ENCODE peak calls at places on chromosomes 11 and 22, in eight cellular contexts. N, T, R, A, Q, I, B and G are unnamed samples.

GRCh38 chr11:95739526-95739925 is 50.1 kb downstream of the FAM76B start:
- DNase-seq in N (no peak), T (no peak), R (no peak), A (no peak), Q (no peak), I (no peak), B (no peak), G (no peak)

GRCh38 chr11:11978792-11979486 is 29.5 kb downstream of the DKK3 start:
- DNase-seq in N (no peak), T (peak; percentile 87), R (peak; percentile 41), A (no peak), Q (no peak), I (no peak), B (peak; percentile 13), G (no peak)

GRCh38 chr22:28608546-28608945 is 71.1 kb downstream of the TTC28 start:
- DNase-seq in N (no peak), T (no peak), R (no peak), A (no peak), Q (no peak), I (no peak), B (no peak), G (no peak)

GRCh38 chr11:64996710-64997380 is at the start of gene BATF2:
- DNase-seq in N (peak; percentile 50), T (peak; percentile 73), R (peak; percentile 78), A (peak; percentile 89), Q (peak; percentile 94), I (no peak), B (peak; percentile 91), G (peak; percentile 88)

GRCh38 chr11:60870276-60870675 is 2.9 kb downstream of the ZP1 start:
- DNase-seq in N (no peak), T (no peak), R (no peak), A (no peak), Q (no peak), I (no peak), B (no peak), G (no peak)

GRCh38 chr22:39466228-39467006 is 9.6 kb downstream of the MGAT3 start:
- DNase-seq in N (no peak), T (no peak), R (no peak), A (no peak), Q (no peak), I (no peak), B (peak; percentile 58), G (no peak)

GRCh38 chr22:49903322-49904039 is 14.8 kb downstream of the ALG12 start:
- DNase-seq in N (no peak), T (no peak), R (no peak), A (no peak), Q (no peak), I (no peak), B (peak; percentile 14), G (no peak)

GRCh38 chr22:20206709-20207215 is 55.9 kb upstream of the CCDC188 start:
- DNase-seq in N (no peak), T (peak; percentile 11), R (no peak), A (no peak), Q (no peak), I (no peak), B (peak; percentile 90), G (peak; percentile 45)

GRCh38 chr11:4664791-4665190 is 21.0 kb downstream of the OR51E1 start:
- DNase-seq in N (no peak), T (no peak), R (no peak), A (no peak), Q (no peak), I (no peak), B (no peak), G (no peak)

GRCh38 chr11:66119348-66120133 is 49.5 kb downstream of the PACS1 start:
- DNase-seq in N (peak; percentile 55), T (peak; percentile 71), R (no peak), A (peak; percentile 60), Q (peak; percentile 95), I (no peak), B (no peak), G (no peak)

GRCh38 chr11:117924631-117925170 is 4.5 kb downstream of the TMPRSS13 start:
- DNase-seq in N (no peak), T (no peak), R (no peak), A (no peak), Q (no peak), I (no peak), B (no peak), G (no peak)

GRCh38 chr11:61531033-61531432 is 22.5 kb downstream of the LRRC10B start:
- DNase-seq in N (no peak), T (no peak), R (no peak), A (no peak), Q (no peak), I (no peak), B (no peak), G (no peak)

GRCh38 chr11:43737194-43737575 is 56.6 kb downstream of the HSD17B12 start:
- DNase-seq in N (no peak), T (no peak), R (no peak), A (no peak), Q (no peak), I (no peak), B (no peak), G (no peak)

GRCh38 chr22:19663821-19664325 is 50.4 kb upstream of the SEPTIN5 start:
- DNase-seq in N (no peak), T (peak; percentile 70), R (peak; percentile 50), A (no peak), Q (no peak), I (no peak), B (peak; percentile 65), G (peak; percentile 94)

GRCh38 chr22:46055176-46055850 is 78.4 kb upstream of the WNT7B start:
- DNase-seq in N (no peak), T (peak; percentile 31), R (no peak), A (no peak), Q (no peak), I (no peak), B (no peak), G (no peak)

GRCh38 chr11:76577199-76577920 is 93.2 kb downstream of the LRRC32 start:
- DNase-seq in N (no peak), T (peak; percentile 71), R (no peak), A (no peak), Q (no peak), I (no peak), B (no peak), G (no peak)

GRCh38 chr11:76578655-76579046 is 91.9 kb downstream of the LRRC32 start:
- DNase-seq in N (no peak), T (peak; percentile 89), R (no peak), A (no peak), Q (no peak), I (no peak), B (no peak), G (no peak)

GRCh38 chr11:76579047-76579751 is 91.3 kb downstream of the LRRC32 start:
- DNase-seq in N (no peak), T (peak; percentile 97), R (peak; percentile 72), A (no peak), Q (no peak), I (no peak), B (peak; percentile 39), G (peak; percentile 26)

GRCh38 chr11:76577921-76578654 is 92.5 kb downstream of the LRRC32 start:
- DNase-seq in N (no peak), T (no peak), R (no peak), A (no peak), Q (no peak), I (no peak), B (no peak), G (no peak)

GRCh38 chr11:76579752-76580151 is 90.8 kb downstream of the LRRC32 start:
- DNase-seq in N (no peak), T (no peak), R (no peak), A (no peak), Q (no peak), I (no peak), B (no peak), G (no peak)
- TF ChIP-seq MAX in N (no peak), T (no peak), R (no peak), A (no peak), Q (no peak), I (no peak), B (no peak), G (no peak)

DNA sequence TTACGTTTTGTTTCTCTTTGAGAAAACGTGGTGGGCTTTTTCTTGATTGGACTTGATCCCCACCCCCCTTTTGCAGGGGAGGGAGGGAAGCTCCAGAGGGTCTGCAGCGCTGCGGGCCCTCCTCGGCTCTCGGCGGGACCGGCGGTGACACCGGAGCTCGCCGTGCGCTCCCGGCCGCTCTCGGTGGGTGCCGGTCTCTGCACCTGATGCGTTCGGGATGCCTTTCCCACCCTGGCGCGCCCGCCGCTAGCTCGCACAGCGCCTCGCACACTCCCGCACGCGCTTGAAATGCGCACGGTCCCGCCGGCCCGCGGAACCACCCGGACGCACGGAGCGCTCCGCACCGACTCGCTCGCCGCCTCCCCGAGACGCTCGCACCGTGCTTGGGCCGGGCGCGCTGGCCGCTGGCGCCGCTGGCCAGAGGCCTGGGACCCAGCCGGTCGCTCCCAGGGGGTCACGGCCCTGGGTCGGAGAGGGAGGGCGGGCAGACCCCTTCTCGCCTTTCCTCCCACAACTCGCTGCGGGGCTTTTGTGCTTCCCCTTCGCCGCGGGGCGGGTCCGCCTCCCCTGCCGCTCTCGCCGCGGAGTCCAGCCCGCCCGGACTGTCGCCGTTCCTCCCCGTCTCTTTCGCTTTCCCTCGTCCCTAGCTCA is 1.0 kb downstream of the ZBTB16 start:
- DNase-seq in N (no peak), T (peak; percentile 58), R (peak; percentile 65), A (no peak), Q (no peak), I (no peak), B (no peak), G (peak; percentile 71)
- TF ChIP-seq POLR2A in N (no peak), T (no peak), R (no peak), A (no peak), Q (no peak), I (no peak), B (no peak), G (no peak)

DNA sequence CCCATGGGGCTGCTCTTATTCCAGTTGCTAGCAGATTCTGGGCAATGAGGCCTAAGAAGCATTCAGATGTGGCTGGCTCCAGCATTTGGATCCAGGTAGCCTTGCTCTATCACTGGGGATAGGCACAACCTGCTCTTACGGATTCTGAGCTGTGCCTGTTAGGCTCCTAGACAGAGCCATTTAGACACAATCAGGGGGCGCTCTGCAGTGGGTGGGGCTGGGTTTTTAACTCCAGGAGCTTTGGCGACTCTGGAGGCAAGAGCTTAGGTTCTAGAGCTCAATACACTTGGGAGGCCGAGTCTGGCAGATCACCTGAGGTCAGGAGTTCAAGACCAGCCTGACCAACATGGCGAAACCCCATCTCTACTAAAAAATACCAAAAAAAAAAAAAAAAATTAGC is 32.0 kb downstream of the KCNC1 start:
- DNase-seq in N (peak; percentile 24), T (no peak), R (no peak), A (no peak), Q (no peak), I (no peak), B (peak; percentile 25), G (no peak)
- TF ChIP-seq CTCF in N (peak; percentile 70), T (no peak), R (no peak), A (no peak), Q (no peak), I (no peak), B (peak; percentile 36), G (peak; percentile 10)

GRCh38 chr11:102172127-102172848 is 62.0 kb downstream of the YAP1 start:
- DNase-seq in N (no peak), T (peak; percentile 43), R (no peak), A (no peak), Q (no peak), I (no peak), B (no peak), G (no peak)

GRCh38 chr11:102177126-102177525 is 66.9 kb downstream of the YAP1 start:
- DNase-seq in N (no peak), T (no peak), R (no peak), A (no peak), Q (no peak), I (no peak), B (no peak), G (no peak)

GRCh38 chr11:102179366-102179765 is 69.1 kb downstream of the YAP1 start:
- DNase-seq in N (no peak), T (no peak), R (no peak), A (no peak), Q (peak; percentile 37), I (no peak), B (no peak), G (no peak)

GRCh38 chr11:102177974-102178631 is 67.9 kb downstream of the YAP1 start:
- DNase-seq in N (peak; percentile 87), T (peak; percentile 88), R (no peak), A (peak; percentile 85), Q (peak; percentile 85), I (no peak), B (no peak), G (peak; percentile 79)
- TF ChIP-seq MAX in N (peak; percentile 85), T (no peak), R (no peak), A (peak; percentile 44), Q (no peak), I (no peak), B (no peak), G (no peak)